ENCODE peak calls at places on chromosomes 16 and 17, in seven cellular contexts. J is heart left ventricle, S is Peyer's patch, H is endothelial cell of umbilical vein, K is tibial nerve, W is IMR-90, L is adrenal gland. T is an unnamed sample.

GRCh38 chr17:59139939-59140338 is 15.0 kb downstream of the SKA2 start:
- DNase-seq in J (no peak), S (no peak), L (no peak), W (no peak), K (no peak), H (no peak), T (no peak)

GRCh38 chr17:41962111-41962510 is 4.5 kb upstream of the CNP start:
- DNase-seq in J (no peak), K (no peak), W (no peak), S (no peak), H (no peak), L (no peak), T (no peak)

GRCh38 chr16:22356930-22357634 is 17.3 kb downstream of the CDR2 start:
- DNase-seq in W (no peak), L (no peak), K (no peak), H (no peak), J (no peak), S (no peak), T (no peak)

GRCh38 chr16:25135239-25135878 is 23.8 kb downstream of the LCMT1 start:
- DNase-seq in H (no peak), L (no peak), W (peak; percentile 83), J (no peak), S (no peak), K (no peak), T (no peak)

GRCh38 chr16:17084134-17084533 is 386.6 kb downstream of the XYLT1 start:
- DNase-seq in S (no peak), H (no peak), J (no peak), K (no peak), W (no peak), L (no peak), T (no peak)

GRCh38 chr16:12147681-12148479 is 171.3 kb downstream of the SNX29 start:
- DNase-seq in K (no peak), H (no peak), W (no peak), S (no peak), J (peak; percentile 29), L (peak; percentile 20), T (no peak)

GRCh38 chr17:5557485-5557884 is 26.8 kb downstream of the NLRP1 start:
- DNase-seq in K (no peak), S (no peak), L (no peak), W (peak; percentile 84), H (peak; percentile 17), J (no peak), T (no peak)

GRCh38 chr17:6323626-6324356 is 111.1 kb downstream of the AIPL1 start:
- DNase-seq in L (no peak), K (no peak), S (no peak), W (no peak), J (peak; percentile 33), H (peak; percentile 7), T (no peak)

GRCh38 chr16:81397058-81397878 is 47.3 kb upstream of the CMIP start:
- DNase-seq in J (no peak), W (no peak), K (no peak), H (no peak), L (no peak), S (peak; percentile 44), T (no peak)

GRCh38 chr17:8120520-8121443 is 2.5 kb upstream of the ALOXE3 start:
- DNase-seq in W (peak; percentile 69), K (no peak), H (peak; percentile 72), J (peak; percentile 57), L (peak; percentile 42), S (peak; percentile 71), T (no peak)

GRCh38 chr16:49350265-49351103 is 23.1 kb upstream of the C16orf78 start:
- DNase-seq in S (peak; percentile 76), J (peak; percentile 57), W (peak; percentile 34), H (peak; percentile 21), L (peak; percentile 57), K (peak; percentile 45), T (no peak)

GRCh38 chr16:49346459-49346858 is 27.1 kb upstream of the C16orf78 start:
- DNase-seq in K (no peak), H (no peak), W (no peak), J (no peak), L (no peak), S (no peak), T (no peak)

GRCh38 chr16:49347476-49347875 is 26.1 kb upstream of the C16orf78 start:
- DNase-seq in S (no peak), K (no peak), L (no peak), W (no peak), H (no peak), J (no peak), T (no peak)

GRCh38 chr16:49349446-49350168 is 24.0 kb upstream of the C16orf78 start:
- DNase-seq in S (no peak), L (no peak), J (no peak), K (no peak), W (no peak), H (no peak), T (no peak)

DNA sequence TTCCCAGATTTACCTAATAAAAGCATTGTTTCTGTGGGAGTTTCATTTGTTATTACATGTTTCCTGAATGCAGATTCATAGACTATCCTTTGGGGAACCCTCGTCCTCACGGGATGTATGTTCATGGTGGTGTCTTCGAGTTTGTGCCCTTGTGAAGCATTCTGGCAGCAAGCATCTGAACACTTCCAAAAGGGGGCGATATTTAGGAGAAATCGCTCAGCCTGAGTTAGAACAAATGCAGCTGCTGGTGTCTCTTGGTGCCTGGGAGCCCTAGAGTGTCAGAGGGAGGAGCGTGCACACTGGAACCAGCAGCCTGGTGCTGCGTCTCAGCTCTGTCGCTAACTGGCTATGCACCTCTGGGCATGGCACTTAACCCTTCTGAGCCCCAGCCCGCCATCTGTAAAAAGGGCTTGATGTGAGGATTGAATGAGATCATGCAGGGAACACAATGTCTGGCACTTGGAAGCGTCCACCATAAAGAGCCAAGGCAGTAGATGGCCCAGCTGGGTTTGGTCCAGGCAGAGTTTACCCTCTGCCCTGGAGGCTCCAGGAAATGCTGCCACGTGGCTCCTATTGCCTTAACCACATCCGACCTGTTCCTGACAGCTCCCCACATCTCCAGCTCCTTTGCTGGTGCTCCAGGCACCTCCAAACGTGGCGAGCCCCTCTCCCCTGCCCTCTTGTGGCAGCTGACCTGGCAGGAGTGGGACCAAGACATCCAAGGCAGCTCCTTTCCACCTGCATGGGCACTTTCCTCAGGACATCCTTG is 25.0 kb upstream of the C16orf78 start:
- DNase-seq in S (no peak), W (no peak), H (no peak), L (no peak), K (no peak), J (no peak), T (no peak)
- TF ChIP-seq CTCF in S (no peak), W (no peak), H (no peak), L (no peak), K (no peak), J (no peak), T (no peak)

GRCh38 chr16:3020247-3020603 is at the start of gene TNFRSF12A:
- DNase-seq in H (peak; percentile 77), L (peak; percentile 74), K (peak; percentile 47), J (peak; percentile 84), W (peak; percentile 68), S (peak; percentile 90), T (no peak)
- TF ChIP-seq POLR2A in H (peak; percentile 90), L (peak; percentile 83), K (peak; percentile 75), J (peak; percentile 45), W (peak; percentile 98), S (peak; percentile 86), T (peak; percentile 81)

GRCh38 chr17:29248845-29249244 is 2.2 kb downstream of the CRYBA1 start:
- DNase-seq in W (no peak), L (no peak), H (no peak), J (no peak), S (no peak), K (no peak), T (no peak)

GRCh38 chr17:29250666-29251065 is 4.0 kb downstream of the CRYBA1 start:
- DNase-seq in K (no peak), J (no peak), L (no peak), H (no peak), S (no peak), W (peak; percentile 93), T (no peak)

GRCh38 chr17:29251184-29251583 is 4.5 kb downstream of the CRYBA1 start:
- DNase-seq in S (no peak), W (no peak), J (no peak), H (no peak), L (no peak), K (no peak), T (no peak)

GRCh38 chr17:29253037-29253436 is 6.4 kb downstream of the CRYBA1 start:
- DNase-seq in S (no peak), W (no peak), H (no peak), K (no peak), J (no peak), L (no peak), T (no peak)

DNA sequence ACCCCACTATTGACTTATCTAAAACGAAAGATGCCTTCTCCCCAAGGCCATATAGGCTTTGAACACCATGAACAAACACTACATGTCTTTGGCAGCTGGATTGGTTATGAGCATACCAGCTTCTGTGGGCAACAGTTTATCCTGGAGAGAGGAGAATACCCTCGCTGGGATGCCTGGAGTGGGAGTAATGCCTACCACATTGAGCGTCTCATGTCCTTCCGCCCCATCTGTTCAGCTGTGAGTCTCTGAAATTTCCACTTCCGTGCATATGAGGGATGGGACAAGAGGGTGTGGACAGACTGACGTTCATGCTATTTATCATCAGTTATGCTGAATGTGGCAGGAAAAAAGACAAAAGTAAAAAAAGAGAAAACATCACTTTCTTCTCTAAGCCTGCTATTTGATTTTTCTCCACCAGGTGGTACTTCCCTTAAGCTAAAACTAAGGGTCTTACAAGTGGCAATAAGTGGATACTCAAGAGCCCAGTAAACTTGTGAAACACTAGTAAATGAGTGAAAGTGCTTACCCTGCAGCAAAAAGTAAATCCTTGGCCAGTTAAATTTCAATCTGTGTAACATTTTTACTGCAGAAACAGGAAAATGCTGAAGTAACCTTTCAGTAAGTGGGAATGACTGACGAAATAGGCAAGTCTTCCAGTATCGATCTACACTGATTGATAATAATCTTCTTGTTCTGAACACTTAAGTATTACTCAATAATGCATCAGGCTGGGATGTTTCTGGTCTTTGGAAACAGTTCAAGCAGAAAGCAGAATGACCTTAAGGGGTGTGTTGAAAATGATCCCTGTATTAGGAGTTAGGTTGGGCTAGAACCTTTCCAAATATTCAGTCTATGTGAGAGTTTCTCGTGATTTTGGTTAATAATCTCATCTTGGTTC is 5.6 kb downstream of the CRYBA1 start:
- DNase-seq in S (no peak), K (no peak), L (no peak), W (peak; percentile 50), H (peak; percentile 51), J (no peak), T (no peak)
- TF ChIP-seq CTCF in S (peak; percentile 25), K (no peak), L (no peak), W (peak; percentile 44), H (peak; percentile 37), J (peak; percentile 23), T (no peak)

GRCh38 chr16:71721066-71721740 is 3.3 kb downstream of the PHLPP2 start:
- DNase-seq in J (no peak), H (no peak), W (no peak), K (no peak), S (no peak), L (no peak), T (no peak)

GRCh38 chr16:71726491-71727319 is 2.2 kb upstream of the PHLPP2 start:
- DNase-seq in J (no peak), K (no peak), W (no peak), L (no peak), H (no peak), S (no peak), T (no peak)

GRCh38 chr16:71723537-71724319 is 773 bp downstream of the PHLPP2 start:
- DNase-seq in L (peak; percentile 69), J (peak; percentile 84), H (peak; percentile 75), K (peak; percentile 39), W (peak; percentile 49), S (peak; percentile 90), T (no peak)

GRCh38 chr16:71722801-71723536 is 1.5 kb downstream of the PHLPP2 start:
- DNase-seq in J (peak; percentile 71), K (peak; percentile 30), L (peak; percentile 74), S (peak; percentile 79), H (peak; percentile 71), W (peak; percentile 54), T (no peak)

GRCh38 chr16:71724320-71724751 is at the start of gene PHLPP2:
- DNase-seq in J (no peak), K (no peak), H (no peak), L (no peak), S (no peak), W (peak; percentile 10), T (no peak)
- TF ChIP-seq POLR2A in J (no peak), K (no peak), H (no peak), L (no peak), S (no peak), W (no peak), T (no peak)